ENCODE peak calls at places on chromosomes 6 and 20, in six cellular contexts. P, J, O, T, G and Y are unnamed samples.

GRCh38 chr20:33026072-33026778 is 5.2 kb upstream of the BPIFB6 start:
- DNase-seq in P (no peak), J (no peak), O (no peak), T (no peak), G (no peak), Y (no peak)

GRCh38 chr20:11266571-11266970 is 592.8 kb upstream of the JAG1 start:
- DNase-seq in P (no peak), J (no peak), O (no peak), T (no peak), G (no peak), Y (no peak)

GRCh38 chr6:20118877-20119276 is 93.4 kb downstream of the MBOAT1 start:
- DNase-seq in P (no peak), J (no peak), O (no peak), T (no peak), G (no peak), Y (no peak)

GRCh38 chr6:10042280-10042679 is 372.6 kb downstream of the TFAP2A start:
- DNase-seq in P (no peak), J (no peak), O (no peak), T (no peak), G (no peak), Y (no peak)

GRCh38 chr6:31540640-31541039 is 1.2 kb downstream of the DDX39B start:
- DNase-seq in P (no peak), J (no peak), O (no peak), T (no peak), G (no peak), Y (no peak)

GRCh38 chr6:35500782-35501181 is 3.9 kb upstream of the TEAD3 start:
- DNase-seq in P (no peak), J (peak), O (no peak), T (no peak), G (no peak), Y (no peak)

GRCh38 chr6:157097255-157097936 is 225.9 kb downstream of the TMEM242 start:
- DNase-seq in P (no peak), J (no peak), O (no peak), T (no peak), G (no peak), Y (no peak)

GRCh38 chr20:23361108-23361650 is 803 bp upstream of the GZF1 start:
- DNase-seq in P (peak), J (no peak), O (no peak), T (no peak), G (no peak), Y (no peak)

GRCh38 chr6:15841937-15842698 is 179.3 kb upstream of the DTNBP1 start:
- DNase-seq in P (peak), J (no peak), O (no peak), T (no peak), G (no peak), Y (no peak)

GRCh38 chr6:112416885-112417284 is 69.8 kb downstream of the RFPL4B start:
- DNase-seq in P (no peak), J (no peak), O (no peak), T (no peak), G (no peak), Y (no peak)

GRCh38 chr6:88268508-88268907 is 102.4 kb upstream of the CNR1 start:
- DNase-seq in P (no peak), J (no peak), O (no peak), T (no peak), G (no peak), Y (no peak)

GRCh38 chr6:34235605-34236422 is 859 bp upstream of the HMGA1 start:
- DNase-seq in P (peak), J (peak), O (peak), T (no peak), G (peak), Y (no peak)

GRCh38 chr6:32415521-32416019 is 8.6 kb upstream of the BTNL2 start:
- DNase-seq in P (peak), J (peak), O (peak), T (peak), G (peak), Y (peak)

GRCh38 chr20:33925867-33926266 is 67.8 kb upstream of the RALY start:
- DNase-seq in P (no peak), J (no peak), O (no peak), T (no peak), G (no peak), Y (no peak)

GRCh38 chr6:159989882-159990480 is 21.1 kb downstream of the IGF2R start:
- DNase-seq in P (no peak), J (no peak), O (no peak), T (no peak), G (no peak), Y (no peak)

GRCh38 chr6:121522265-121522664 is 86.8 kb downstream of the GJA1 start:
- DNase-seq in P (no peak), J (peak), O (no peak), T (no peak), G (no peak), Y (no peak)

GRCh38 chr20:1809121-1809520 is 86.1 kb upstream of the SIRPA start:
- DNase-seq in P (no peak), J (no peak), O (no peak), T (no peak), G (no peak), Y (no peak)

GRCh38 chr20:34024733-34025351 is 31.1 kb downstream of the RALY start:
- DNase-seq in P (peak), J (no peak), O (no peak), T (no peak), G (no peak), Y (no peak)

GRCh38 chr20:52972190-52972937 is at the start of gene TSHZ2:
- DNase-seq in P (peak), J (peak), O (no peak), T (no peak), G (peak), Y (peak)

GRCh38 chr6:158619922-158620801 is 24.4 kb downstream of the DYNLT1 start:
- DNase-seq in P (peak), J (no peak), O (peak), T (no peak), G (no peak), Y (no peak)

GRCh38 chr6:147674093-147674492 is 165.6 kb downstream of the SAMD5 start:
- DNase-seq in P (no peak), J (no peak), O (no peak), T (no peak), G (no peak), Y (no peak)

GRCh38 chr6:148447521-148448230 is 105.0 kb downstream of the SASH1 start:
- DNase-seq in P (no peak), J (no peak), O (no peak), T (no peak), G (no peak), Y (no peak)

GRCh38 chr6:102812242-102812641 is 1418.7 kb downstream of the GRIK2 start:
- DNase-seq in P (no peak), J (no peak), O (no peak), T (no peak), G (no peak), Y (no peak)

GRCh38 chr6:38068854-38069253 is 249.3 kb downstream of the ZFAND3 start:
- DNase-seq in P (no peak), J (peak), O (no peak), T (no peak), G (no peak), Y (no peak)

GRCh38 chr6:2529217-2529719 is 221.5 kb downstream of the MYLK4 start:
- DNase-seq in P (no peak), J (no peak), O (no peak), T (no peak), G (no peak), Y (no peak)

GRCh38 chr20:62832951-62833391 is 16.1 kb downstream of the COL9A3 start:
- DNase-seq in P (peak), J (no peak), O (no peak), T (no peak), G (peak), Y (no peak)

GRCh38 chr20:5652626-5653573 is 97.3 kb upstream of the SHLD1 start:
- DNase-seq in P (no peak), J (no peak), O (no peak), T (no peak), G (no peak), Y (no peak)

GRCh38 chr6:81749704-81750103 is 2.8 kb downstream of the TENT5A start:
- DNase-seq in P (no peak), J (no peak), O (no peak), T (no peak), G (no peak), Y (no peak)

GRCh38 chr6:79570129-79570801 is 33.0 kb upstream of the LCA5 start:
- DNase-seq in P (peak), J (no peak), O (no peak), T (peak), G (no peak), Y (no peak)

GRCh38 chr6:111580826-111581505 is 24.7 kb downstream of the TRAF3IP2 start:
- DNase-seq in P (no peak), J (no peak), O (no peak), T (no peak), G (peak), Y (no peak)

DNA sequence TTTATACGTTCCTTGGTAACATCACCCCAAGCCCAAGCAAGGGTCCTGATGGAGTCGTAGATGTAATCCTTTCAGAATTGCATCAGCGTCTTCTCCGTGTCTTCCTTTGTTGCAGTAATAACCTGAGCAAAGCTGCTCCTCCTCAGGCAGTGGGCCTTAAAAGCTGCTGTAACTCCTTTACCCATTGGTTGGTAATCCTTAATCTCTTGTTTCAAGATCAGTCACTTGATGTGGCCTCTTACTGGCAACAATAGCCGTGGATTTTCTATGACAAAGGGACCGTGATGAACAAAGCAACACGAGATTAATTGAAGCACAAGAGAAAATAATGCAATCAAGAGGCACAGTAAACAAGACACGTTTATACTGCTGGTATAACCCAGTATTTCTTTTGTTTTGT is 44.6 kb downstream of the ALDH5A1 start:
- DNase-seq in P (no peak), J (no peak), O (no peak), T (no peak), G (no peak), Y (no peak)
- H3K27ac ChIP-seq in P (no peak), J (no peak), O (no peak), T (no peak), G (no peak), Y (no peak)

GRCh38 chr20:8155848-8156602 is 24.0 kb downstream of the PLCB1 start:
- DNase-seq in P (no peak), J (no peak), O (no peak), T (no peak), G (no peak), Y (no peak)
- H3K27ac ChIP-seq in P (no peak), J (no peak), O (no peak), T (no peak), G (no peak), Y (no peak)

DNA sequence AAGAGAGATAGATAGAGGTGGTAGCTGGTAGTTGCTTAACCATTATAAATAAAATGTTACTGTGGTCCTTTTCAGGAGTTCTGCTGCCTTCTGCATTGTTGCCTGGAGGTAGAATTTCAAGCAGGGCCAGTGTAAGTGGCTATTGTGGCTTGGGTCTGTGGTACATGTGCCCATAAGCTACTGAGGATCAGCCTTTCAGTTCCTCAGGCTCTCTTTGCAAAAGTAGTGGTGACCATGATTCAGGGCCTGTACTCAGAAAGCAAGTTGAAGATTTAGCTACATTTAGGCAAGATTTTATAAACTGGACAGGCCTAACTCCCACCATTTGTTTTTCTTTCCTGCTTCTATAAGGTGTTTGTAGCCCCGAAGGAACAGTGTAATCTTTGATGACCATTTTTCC is 199.0 kb downstream of the PDE7B start:
- DNase-seq in P (no peak), J (no peak), O (no peak), T (no peak), G (no peak), Y (no peak)
- H3K27ac ChIP-seq in P (peak), J (peak), O (peak), T (no peak), G (peak), Y (peak)

GRCh38 chr6:139148557-139149220 is 13.8 kb downstream of the HECA start:
- DNase-seq in P (no peak), J (no peak), O (no peak), T (no peak), G (no peak), Y (no peak)
- H3K27ac ChIP-seq in P (peak), J (no peak), O (no peak), T (no peak), G (no peak), Y (no peak)